ENCODE peak calls at places on chromosomes 3 and 15, in six cellular contexts. One of them, this sample, is unnamed. For H3K4me1, the result is how much of the 10 kb centered on the place peaks cover.

GRCh38 chr3:136250862-136251460 is 821 bp downstream of the PCCB start:
- DNase-seq in mucosa of descending colon: peak
- DNase-seq in transverse colon: peak
- DNase-seq in psoas muscle: peak
- DNase-seq in breast epithelium: peak
- DNase-seq in tibial artery: peak
- DNase-seq in this sample: peak

GRCh38 chr15:71667228-71667627 is 143.1 kb upstream of the NR2E3 start:
- DNase-seq in mucosa of descending colon: no peak
- DNase-seq in transverse colon: no peak
- DNase-seq in psoas muscle: no peak
- DNase-seq in breast epithelium: no peak
- DNase-seq in tibial artery: no peak
- DNase-seq in this sample: no peak

GRCh38 chr3:5699313-5699712 is 511.8 kb downstream of the EDEM1 start:
- DNase-seq in mucosa of descending colon: peak
- DNase-seq in transverse colon: no peak
- DNase-seq in psoas muscle: no peak
- DNase-seq in breast epithelium: no peak
- DNase-seq in tibial artery: no peak
- DNase-seq in this sample: no peak

GRCh38 chr3:111582114-111582461 is 13.1 kb downstream of the ZBED2 start:
- DNase-seq in mucosa of descending colon: no peak
- DNase-seq in transverse colon: no peak
- DNase-seq in psoas muscle: no peak
- DNase-seq in breast epithelium: no peak
- DNase-seq in tibial artery: no peak
- DNase-seq in this sample: no peak

GRCh38 chr3:120066634-120067033 is 27.6 kb downstream of the GSK3B start:
- DNase-seq in mucosa of descending colon: no peak
- DNase-seq in transverse colon: no peak
- DNase-seq in psoas muscle: no peak
- DNase-seq in breast epithelium: no peak
- DNase-seq in tibial artery: no peak
- DNase-seq in this sample: no peak

GRCh38 chr3:127264292-127264691 is 23.6 kb downstream of the PRR20G start:
- DNase-seq in mucosa of descending colon: no peak
- DNase-seq in transverse colon: no peak
- DNase-seq in psoas muscle: no peak
- DNase-seq in breast epithelium: no peak
- DNase-seq in tibial artery: no peak
- DNase-seq in this sample: no peak

GRCh38 chr3:74651239-74651638 is 36.8 kb upstream of the CNTN3 start:
- DNase-seq in mucosa of descending colon: no peak
- DNase-seq in transverse colon: no peak
- DNase-seq in psoas muscle: no peak
- DNase-seq in breast epithelium: no peak
- DNase-seq in tibial artery: no peak
- DNase-seq in this sample: no peak

GRCh38 chr3:175729466-175729865 is 870.3 kb downstream of the NAALADL2 start:
- DNase-seq in mucosa of descending colon: no peak
- DNase-seq in transverse colon: no peak
- DNase-seq in psoas muscle: no peak
- DNase-seq in breast epithelium: no peak
- DNase-seq in tibial artery: no peak
- DNase-seq in this sample: no peak

GRCh38 chr3:8739757-8740508 is 6.3 kb downstream of the CAV3 start:
- DNase-seq in mucosa of descending colon: no peak
- DNase-seq in transverse colon: no peak
- DNase-seq in psoas muscle: no peak
- DNase-seq in breast epithelium: peak
- DNase-seq in tibial artery: no peak
- DNase-seq in this sample: peak

GRCh38 chr3:48565591-48566400 is 2.2 kb upstream of the UCN2 start:
- DNase-seq in mucosa of descending colon: no peak
- DNase-seq in transverse colon: no peak
- DNase-seq in psoas muscle: no peak
- DNase-seq in breast epithelium: no peak
- DNase-seq in tibial artery: no peak
- DNase-seq in this sample: no peak

GRCh38 chr3:24734019-24734418 is 239.4 kb upstream of the THRB start:
- DNase-seq in mucosa of descending colon: no peak
- DNase-seq in transverse colon: no peak
- DNase-seq in psoas muscle: no peak
- DNase-seq in breast epithelium: no peak
- DNase-seq in tibial artery: no peak
- DNase-seq in this sample: no peak

GRCh38 chr3:150384517-150385212 is 23.4 kb upstream of the TSC22D2 start:
- DNase-seq in mucosa of descending colon: peak
- DNase-seq in transverse colon: peak
- DNase-seq in psoas muscle: no peak
- DNase-seq in breast epithelium: no peak
- DNase-seq in tibial artery: peak
- DNase-seq in this sample: peak

GRCh38 chr15:26615188-26615926 is 157.5 kb downstream of the GABRB3 start:
- DNase-seq in mucosa of descending colon: no peak
- DNase-seq in transverse colon: no peak
- DNase-seq in psoas muscle: no peak
- DNase-seq in breast epithelium: no peak
- DNase-seq in tibial artery: no peak
- DNase-seq in this sample: no peak

GRCh38 chr15:38186505-38186904 is 66.1 kb upstream of the SPRED1 start:
- DNase-seq in mucosa of descending colon: no peak
- DNase-seq in transverse colon: no peak
- DNase-seq in psoas muscle: no peak
- DNase-seq in breast epithelium: no peak
- DNase-seq in tibial artery: no peak
- DNase-seq in this sample: no peak

GRCh38 chr3:30232546-30232945 is 373.9 kb upstream of the TGFBR2 start:
- DNase-seq in mucosa of descending colon: no peak
- DNase-seq in transverse colon: no peak
- DNase-seq in psoas muscle: no peak
- DNase-seq in breast epithelium: no peak
- DNase-seq in tibial artery: no peak
- DNase-seq in this sample: no peak

GRCh38 chr15:25805006-25805405 is 58.1 kb downstream of the ATP10A start:
- DNase-seq in mucosa of descending colon: no peak
- DNase-seq in transverse colon: no peak
- DNase-seq in psoas muscle: no peak
- DNase-seq in breast epithelium: peak
- DNase-seq in tibial artery: no peak
- DNase-seq in this sample: no peak

GRCh38 chr3:49802719-49803463 is at the start of gene INKA1:
- DNase-seq in mucosa of descending colon: peak
- DNase-seq in transverse colon: peak
- DNase-seq in psoas muscle: peak
- DNase-seq in breast epithelium: peak
- DNase-seq in tibial artery: peak
- DNase-seq in this sample: peak

GRCh38 chr3:114760679-114761078 is 386.4 kb downstream of the ZBTB20 start:
- DNase-seq in mucosa of descending colon: no peak
- DNase-seq in transverse colon: no peak
- DNase-seq in psoas muscle: no peak
- DNase-seq in breast epithelium: no peak
- DNase-seq in tibial artery: no peak
- DNase-seq in this sample: no peak

GRCh38 chr3:55780913-55781312 is 293.8 kb upstream of the WNT5A start:
- DNase-seq in mucosa of descending colon: no peak
- DNase-seq in transverse colon: no peak
- DNase-seq in psoas muscle: no peak
- DNase-seq in breast epithelium: no peak
- DNase-seq in tibial artery: no peak
- DNase-seq in this sample: no peak

GRCh38 chr3:52317601-52318000 is 1.5 kb downstream of the DNAH1 start:
- DNase-seq in mucosa of descending colon: peak
- DNase-seq in transverse colon: peak
- DNase-seq in psoas muscle: peak
- DNase-seq in breast epithelium: peak
- DNase-seq in tibial artery: no peak
- DNase-seq in this sample: no peak

GRCh38 chr15:70875001-70875782 is 17.0 kb downstream of the THAP10 start:
- DNase-seq in mucosa of descending colon: no peak
- DNase-seq in transverse colon: no peak
- DNase-seq in psoas muscle: no peak
- DNase-seq in breast epithelium: no peak
- DNase-seq in tibial artery: no peak
- DNase-seq in this sample: no peak

GRCh38 chr3:157532529-157533297 is 29.5 kb upstream of the VEPH1 start:
- DNase-seq in mucosa of descending colon: peak
- DNase-seq in transverse colon: no peak
- DNase-seq in psoas muscle: no peak
- DNase-seq in breast epithelium: no peak
- DNase-seq in tibial artery: no peak
- DNase-seq in this sample: no peak

GRCh38 chr3:103048371-103048722 is 613.5 kb downstream of the ZPLD1 start:
- DNase-seq in mucosa of descending colon: no peak
- DNase-seq in transverse colon: no peak
- DNase-seq in psoas muscle: no peak
- DNase-seq in breast epithelium: no peak
- DNase-seq in tibial artery: no peak
- DNase-seq in this sample: no peak

GRCh38 chr3:146498002-146498736 is 28.8 kb upstream of the PLSCR2 start:
- DNase-seq in mucosa of descending colon: peak
- DNase-seq in transverse colon: no peak
- DNase-seq in psoas muscle: no peak
- DNase-seq in breast epithelium: no peak
- DNase-seq in tibial artery: no peak
- DNase-seq in this sample: no peak

GRCh38 chr15:75821946-75822345 is 21.3 kb upstream of the UBE2Q2 start:
- DNase-seq in mucosa of descending colon: no peak
- DNase-seq in transverse colon: no peak
- DNase-seq in psoas muscle: no peak
- DNase-seq in breast epithelium: no peak
- DNase-seq in tibial artery: no peak
- DNase-seq in this sample: no peak

DNA sequence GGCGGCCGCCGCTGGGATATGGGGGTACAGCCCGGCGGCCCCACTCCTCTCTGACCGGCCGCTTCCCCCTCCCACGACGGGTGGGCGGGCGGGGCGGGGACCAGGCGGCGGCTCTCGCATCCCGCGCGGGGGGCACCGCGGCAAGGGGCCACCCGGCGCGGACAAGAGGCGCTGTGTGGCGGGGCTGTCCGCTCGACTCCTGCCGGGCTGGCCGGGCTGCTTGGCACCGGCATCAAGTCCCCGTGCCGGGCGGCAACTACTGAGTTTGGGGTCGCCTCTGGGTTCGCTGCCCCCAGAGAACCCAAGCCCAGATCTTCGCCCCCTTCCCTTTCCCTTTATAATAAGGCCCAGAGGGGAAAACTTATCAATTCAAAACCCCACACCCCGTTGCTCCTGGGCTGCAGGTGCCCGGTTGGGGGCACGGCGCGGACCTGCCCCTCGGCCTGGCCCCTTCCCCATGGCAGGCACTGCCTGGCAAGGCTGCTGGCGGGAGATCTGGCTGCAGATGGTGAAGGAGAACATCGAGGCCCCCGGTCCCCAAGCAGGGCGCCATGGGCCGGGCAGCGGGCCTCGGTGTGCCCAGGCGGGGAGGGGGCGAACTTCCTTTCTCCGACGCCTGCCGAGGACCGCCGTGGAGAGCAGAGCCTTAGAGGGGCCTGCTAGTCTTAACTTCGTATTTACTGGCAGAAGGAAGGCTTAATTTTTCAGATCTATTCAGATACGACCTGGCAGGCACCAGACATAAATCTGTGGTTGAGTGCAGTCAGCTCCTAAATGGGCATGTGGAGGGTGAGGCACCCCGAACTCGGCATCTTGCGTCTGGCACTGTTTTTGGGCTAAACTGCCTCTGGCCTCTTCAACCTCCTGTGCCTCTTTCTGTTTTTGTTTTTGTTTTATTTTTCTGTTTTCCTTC is 913 bp downstream of the APBA2 start:
- DNase-seq in mucosa of descending colon: no peak
- DNase-seq in transverse colon: no peak
- DNase-seq in psoas muscle: no peak
- DNase-seq in breast epithelium: no peak
- DNase-seq in tibial artery: no peak
- DNase-seq in this sample: no peak
- H3K4me1 ChIP-seq in mucosa of descending colon: under half
- H3K4me1 ChIP-seq in transverse colon: under half
- H3K4me1 ChIP-seq in psoas muscle: under half
- H3K4me1 ChIP-seq in breast epithelium: under half
- H3K4me1 ChIP-seq in tibial artery: under half
- H3K4me1 ChIP-seq in this sample: under half

DNA sequence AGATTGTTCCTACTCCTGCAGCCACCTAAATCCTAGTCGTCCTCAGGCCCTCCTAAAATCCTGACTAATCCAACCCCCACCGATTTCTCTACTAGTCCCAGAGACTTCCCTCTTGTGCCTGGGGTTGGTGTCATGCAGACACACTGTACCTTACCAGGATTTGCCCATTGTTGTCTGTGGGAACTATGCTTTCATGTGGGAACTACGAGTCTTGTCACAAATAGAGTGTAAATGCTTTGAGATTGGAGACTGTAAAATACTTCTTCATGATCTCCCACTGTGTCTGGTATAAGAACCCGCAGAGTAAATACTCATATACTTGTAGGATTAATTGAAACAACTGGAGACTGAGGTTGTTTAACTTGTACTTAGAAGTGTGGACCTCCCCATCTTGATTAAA is 11.2 kb downstream of the B3GNT5 start:
- DNase-seq in mucosa of descending colon: no peak
- DNase-seq in transverse colon: no peak
- DNase-seq in psoas muscle: no peak
- DNase-seq in breast epithelium: no peak
- DNase-seq in tibial artery: no peak
- DNase-seq in this sample: no peak
- H3K4me3 ChIP-seq in mucosa of descending colon: no peak
- H3K4me3 ChIP-seq in transverse colon: no peak
- H3K4me3 ChIP-seq in psoas muscle: no peak
- H3K4me3 ChIP-seq in breast epithelium: no peak
- H3K4me3 ChIP-seq in tibial artery: no peak
- H3K4me3 ChIP-seq in this sample: no peak

DNA sequence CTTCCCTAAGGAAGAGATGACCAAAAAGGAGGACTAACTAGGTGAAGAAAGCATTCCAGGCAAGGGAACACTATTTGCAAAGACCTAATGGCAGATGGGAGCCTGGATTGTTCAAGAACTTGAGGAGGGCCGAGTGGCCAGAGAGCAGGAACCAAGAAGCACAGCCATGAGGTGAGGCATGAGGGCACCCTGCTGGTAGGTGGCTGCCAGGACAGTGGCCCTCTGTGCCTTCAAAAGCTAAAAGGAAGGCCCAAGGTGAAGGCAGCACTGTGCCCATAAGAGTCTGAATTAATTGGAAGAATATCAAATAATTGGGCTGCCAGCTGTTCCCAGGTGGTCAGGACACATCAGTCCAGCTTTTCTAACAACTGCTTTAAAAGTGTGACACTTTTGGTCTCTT is 27.9 kb upstream of the CTDSPL start:
- DNase-seq in mucosa of descending colon: no peak
- DNase-seq in transverse colon: no peak
- DNase-seq in psoas muscle: no peak
- DNase-seq in breast epithelium: no peak
- DNase-seq in tibial artery: no peak
- DNase-seq in this sample: no peak
- TF ChIP-seq CTCF in mucosa of descending colon: no peak
- TF ChIP-seq CTCF in transverse colon: no peak
- TF ChIP-seq CTCF in psoas muscle: peak
- TF ChIP-seq CTCF in breast epithelium: no peak
- TF ChIP-seq CTCF in tibial artery: no peak
- TF ChIP-seq CTCF in this sample: no peak

GRCh38 chr15:81301385-81301784 is 22.6 kb downstream of the STARD5 start:
- DNase-seq in mucosa of descending colon: no peak
- DNase-seq in transverse colon: peak
- DNase-seq in psoas muscle: no peak
- DNase-seq in breast epithelium: no peak
- DNase-seq in tibial artery: no peak
- DNase-seq in this sample: no peak
- H3K4me1 ChIP-seq in mucosa of descending colon: under half
- H3K4me1 ChIP-seq in transverse colon: under half
- H3K4me1 ChIP-seq in psoas muscle: under half
- H3K4me1 ChIP-seq in breast epithelium: under half
- H3K4me1 ChIP-seq in tibial artery: under half
- H3K4me1 ChIP-seq in this sample: under half